ENCODE peak calls at places on chromosome 18, in four cellular contexts. E, B, L and D are unnamed samples. For H3K4me1, the result is how much of the 10 kb centered on the place peaks cover.

GRCh38 chr18:23605941-23606340 is 19.6 kb upstream of the NPC1 start:
- DNase-seq in B (no peak), E (no peak), L (no peak), D (no peak)

GRCh38 chr18:53753616-53754015 is 470.9 kb downstream of the MBD2 start:
- DNase-seq in E (no peak), L (no peak), B (no peak), D (no peak)

GRCh38 chr18:49892148-49892924 is 79.0 kb upstream of the ACAA2 start:
- DNase-seq in E (peak), L (no peak), B (no peak), D (peak)

GRCh38 chr18:74598350-74599001 is 806 bp downstream of the ZNF407 start:
- DNase-seq in E (peak), L (peak), B (peak), D (peak)

GRCh38 chr18:22668496-22668895 is 250.8 kb upstream of the CTAGE1 start:
- DNase-seq in E (peak), B (no peak), L (no peak), D (no peak)

GRCh38 chr18:24470022-24470618 is 9.7 kb downstream of the HRH4 start:
- DNase-seq in E (no peak), B (no peak), L (no peak), D (no peak)

GRCh38 chr18:6836331-6836730 is 106.8 kb downstream of the ARHGAP28 start:
- DNase-seq in L (no peak), B (no peak), E (peak), D (peak)

GRCh38 chr18:832085-832681 is 20.1 kb upstream of the YES1 start:
- DNase-seq in B (peak), E (peak), L (no peak), D (no peak)

GRCh38 chr18:10421859-10422258 is 32.6 kb upstream of the APCDD1 start:
- DNase-seq in B (no peak), L (no peak), E (no peak), D (peak)

GRCh38 chr18:10851824-10852225 is 297.5 kb downstream of the PIEZO2 start:
- DNase-seq in L (no peak), E (no peak), B (no peak), D (peak)

DNA sequence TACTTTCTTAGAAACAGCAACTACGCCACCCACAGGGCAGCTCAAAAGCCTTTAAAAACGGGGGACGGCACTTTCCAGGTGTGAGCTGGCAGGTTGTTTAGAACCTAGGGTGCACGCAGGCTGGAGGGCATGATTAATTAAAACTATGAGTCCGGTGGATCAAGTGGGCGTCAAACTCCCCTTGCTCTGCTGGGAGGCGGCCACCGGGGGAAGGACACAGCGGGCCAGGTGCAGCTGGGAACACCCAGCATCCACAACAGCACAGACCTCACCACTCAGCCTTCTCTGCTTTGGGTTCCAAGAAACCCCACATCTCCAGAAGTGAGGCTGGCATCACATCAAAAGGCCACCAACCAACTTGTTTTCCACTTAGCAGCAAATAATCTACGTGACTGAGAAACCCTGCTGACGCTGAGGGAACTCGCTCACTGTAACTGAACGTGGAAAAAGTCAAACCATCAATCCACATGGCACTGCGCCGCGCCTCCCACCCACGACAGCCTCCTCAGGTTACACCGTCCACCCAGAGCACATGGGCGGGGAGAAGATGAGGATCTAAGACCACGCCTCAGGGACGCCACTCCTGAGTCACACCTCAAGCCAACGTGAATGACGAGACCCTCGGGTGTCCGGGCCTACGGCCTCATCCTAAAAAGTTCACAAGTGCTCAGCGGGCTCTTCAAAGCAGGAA is 118.2 kb downstream of the ZNF516 start:
- DNase-seq in E (no peak), B (no peak), L (no peak), D (no peak)
- H3K4me1 ChIP-seq in E (under half), B (under half), L (under half), D (under half)

DNA sequence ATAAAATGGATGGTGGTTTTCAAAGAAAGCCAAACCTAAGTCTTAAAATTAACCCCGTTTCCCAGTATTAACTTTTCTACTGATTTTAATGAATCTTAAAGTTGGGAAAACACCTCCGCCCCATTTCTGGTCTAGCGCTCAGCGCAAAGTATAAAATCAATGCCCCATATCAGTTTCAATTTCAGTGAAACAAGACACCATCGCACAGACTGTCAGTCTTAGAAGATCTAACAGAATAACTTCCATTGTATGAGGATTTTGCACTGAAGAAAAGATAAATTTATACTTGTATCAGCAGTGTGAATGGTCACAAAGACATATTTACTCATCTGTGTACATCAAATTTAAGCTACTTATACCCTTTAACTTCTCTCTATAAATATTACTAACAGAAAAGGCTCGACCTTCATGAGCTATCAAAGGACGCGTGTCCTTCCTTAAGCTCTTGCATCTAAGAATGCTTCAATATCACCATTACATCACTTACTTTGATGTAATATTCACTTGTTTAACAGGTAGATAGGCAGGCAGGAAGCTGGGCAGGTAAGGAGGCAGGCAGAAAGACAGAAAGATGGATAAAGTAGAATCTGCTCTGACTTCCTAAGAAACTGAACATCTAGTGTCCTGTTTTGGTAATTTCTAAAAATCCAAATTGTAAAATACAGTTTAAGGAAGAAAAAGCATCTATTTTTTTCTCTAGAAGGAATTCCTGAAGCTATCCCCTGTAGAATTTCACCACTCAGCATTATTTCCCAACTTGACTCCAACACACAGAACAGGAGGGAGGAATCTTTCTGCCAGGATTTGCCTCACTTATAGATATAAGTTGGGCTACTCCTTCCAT is 183.0 kb downstream of the TCF4 start:
- DNase-seq in B (no peak), L (no peak), E (no peak), D (no peak)
- H3K4me1 ChIP-seq in B (under half), L (under half), E (under half), D (under half)

DNA sequence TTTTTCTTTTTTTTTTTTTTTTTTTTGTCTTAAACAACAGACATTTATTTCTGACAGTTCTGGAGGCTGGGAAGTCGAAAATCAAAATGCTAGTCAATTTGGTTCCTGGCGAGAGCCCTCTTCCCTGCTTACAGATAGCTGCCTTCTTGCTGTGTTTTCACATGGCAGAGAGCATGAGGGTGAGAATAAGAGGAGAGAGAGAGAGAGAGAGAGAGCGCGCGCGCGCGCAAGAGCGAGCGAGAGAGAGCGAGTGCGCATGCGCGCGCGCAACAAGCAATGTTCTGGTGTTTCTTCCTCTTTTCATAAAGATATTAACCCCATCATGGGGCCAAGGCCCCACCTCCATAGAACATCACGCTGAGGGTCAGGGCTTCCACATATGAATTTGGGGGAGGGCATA is 20.9 kb downstream of the MTCL1 start:
- DNase-seq in B (no peak), L (no peak), E (no peak), D (no peak)
- H3K4me1 ChIP-seq in B (under half), L (under half), E (under half), D (under half)

GRCh38 chr18:26547302-26548143 is 830 bp downstream of the KCTD1 start:
- DNase-seq in L (no peak), E (peak), B (peak), D (peak)

GRCh38 chr18:26546875-26547301 is 1.5 kb downstream of the KCTD1 start:
- DNase-seq in B (no peak), E (no peak), L (no peak), D (no peak)

GRCh38 chr18:26549103-26549485 is 741 bp upstream of the KCTD1 start:
- DNase-seq in L (no peak), E (peak), B (no peak), D (peak)

GRCh38 chr18:26549486-26550435 is 1.4 kb upstream of the KCTD1 start:
- DNase-seq in B (peak), E (peak), L (no peak), D (peak)

DNA sequence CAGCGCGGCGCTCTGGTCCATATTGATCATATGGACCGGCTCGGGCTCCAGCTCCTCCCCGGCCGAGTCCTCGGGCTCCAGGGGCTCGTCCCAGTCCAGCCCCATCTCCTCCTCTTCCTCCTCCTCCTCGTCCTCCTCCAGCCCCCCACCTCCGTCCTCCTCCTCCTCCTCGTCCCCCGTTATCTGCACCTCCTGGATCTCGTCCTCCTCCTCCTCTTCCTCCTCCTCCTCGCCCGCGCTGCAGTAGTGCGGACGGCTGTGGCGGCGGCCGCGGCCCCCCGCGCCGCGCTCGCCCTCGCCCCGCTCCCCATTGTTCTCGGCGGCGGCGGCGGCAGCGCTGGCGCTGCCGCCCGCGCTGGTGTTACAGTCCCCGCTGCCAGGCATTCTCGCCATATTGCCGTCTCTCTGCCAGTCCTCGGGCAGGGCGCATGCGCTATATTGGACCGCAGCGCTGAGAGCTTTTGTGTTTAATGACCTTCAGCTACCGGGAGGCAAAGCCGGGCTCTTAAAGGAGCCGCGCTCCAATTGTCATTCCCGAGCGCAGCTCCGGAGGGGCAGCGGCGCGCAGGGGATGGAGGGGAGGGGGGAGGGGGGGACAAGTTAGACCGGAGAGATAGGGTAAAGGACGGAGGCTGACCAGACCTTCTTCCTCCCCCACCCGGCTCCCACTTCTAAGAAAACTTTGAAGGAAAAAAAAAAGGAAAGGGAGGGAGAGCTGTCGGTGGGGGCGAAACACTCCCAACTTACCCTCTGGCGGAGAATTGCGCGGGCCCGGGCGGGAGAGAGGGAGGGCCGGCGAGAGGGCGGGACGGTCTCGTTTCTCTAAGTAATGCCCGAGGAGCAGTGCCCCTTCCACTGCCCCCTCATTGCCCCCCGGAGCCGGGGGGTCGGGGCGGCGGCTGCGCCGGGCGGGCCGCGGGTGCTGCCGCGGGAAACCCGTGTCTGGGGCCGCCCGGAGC is at the start of gene KCTD1:
- DNase-seq in E (peak), B (peak), L (peak), D (peak)
- H3K4me1 ChIP-seq in E (under half), B (under half), L (under half), D (under half)